ENCODE peak calls at places on chromosomes 3 and 15, in seven cellular contexts. U, W, G, T, C, S and N are unnamed samples.

GRCh38 chr15:55907797-55908196 is 85.6 kb downstream of the NEDD4 start:
- DNase-seq in U (no peak), W (no peak), G (no peak), T (no peak), C (no peak), S (no peak), N (no peak)

GRCh38 chr3:46880884-46881818 is 3.6 kb downstream of the PTH1R start:
- DNase-seq in U (no peak), W (no peak), G (no peak), T (no peak), C (no peak), S (no peak), N (peak; percentile 85)

GRCh38 chr3:27079427-27080105 is 289.6 kb downstream of the NEK10 start:
- DNase-seq in U (no peak), W (no peak), G (no peak), T (no peak), C (no peak), S (no peak), N (no peak)

GRCh38 chr15:60905587-60905986 is 323.5 kb downstream of the RORA start:
- DNase-seq in U (no peak), W (no peak), G (peak; percentile 43), T (no peak), C (no peak), S (peak; percentile 29), N (peak; percentile 55)

GRCh38 chr3:184591789-184592188 is 30.2 kb downstream of the EPHB3 start:
- DNase-seq in U (no peak), W (no peak), G (peak; percentile 50), T (no peak), C (no peak), S (no peak), N (no peak)

GRCh38 chr3:143119974-143120715 is 574 bp downstream of the CHST2 start:
- DNase-seq in U (peak; percentile 39), W (peak; percentile 22), G (peak; percentile 75), T (no peak), C (no peak), S (no peak), N (no peak)

GRCh38 chr3:62562017-62562416 is 188.7 kb upstream of the FEZF2 start:
- DNase-seq in U (no peak), W (no peak), G (no peak), T (no peak), C (no peak), S (no peak), N (no peak)

GRCh38 chr15:51982013-51982769 is 10.6 kb upstream of the LEO1 start:
- DNase-seq in U (no peak), W (no peak), G (peak; percentile 90), T (no peak), C (no peak), S (peak; percentile 88), N (no peak)

GRCh38 chr3:183590442-183590841 is 34.9 kb upstream of the KLHL6 start:
- DNase-seq in U (no peak), W (no peak), G (no peak), T (no peak), C (no peak), S (no peak), N (no peak)

GRCh38 chr15:63978511-63979226 is 67.6 kb downstream of the DAPK2 start:
- DNase-seq in U (no peak), W (no peak), G (no peak), T (no peak), C (peak; percentile 56), S (no peak), N (no peak)

GRCh38 chr3:126352476-126353454 is 4.4 kb downstream of the KLF15 start:
- DNase-seq in U (no peak), W (no peak), G (no peak), T (peak; percentile 21), C (no peak), S (peak; percentile 2), N (peak; percentile 88)

GRCh38 chr3:106836906-106837305 is 540.3 kb upstream of the CCDC54 start:
- DNase-seq in U (no peak), W (no peak), G (no peak), T (no peak), C (no peak), S (no peak), N (no peak)

GRCh38 chr15:74140445-74140761 is 10.0 kb downstream of the ISLR2 start:
- DNase-seq in U (no peak), W (no peak), G (no peak), T (no peak), C (no peak), S (no peak), N (no peak)

GRCh38 chr3:111715911-111716523 is 120.9 kb upstream of the ZBED2 start:
- DNase-seq in U (no peak), W (no peak), G (peak; percentile 64), T (peak; percentile 59), C (no peak), S (peak; percentile 30), N (no peak)

GRCh38 chr3:188133219-188133618 is 20.7 kb upstream of the LPP start:
- DNase-seq in U (no peak), W (no peak), G (no peak), T (no peak), C (no peak), S (no peak), N (no peak)

GRCh38 chr15:80242132-80242769 is 9.8 kb downstream of the CTXND1 start:
- DNase-seq in U (no peak), W (no peak), G (peak; percentile 87), T (no peak), C (no peak), S (peak; percentile 65), N (no peak)

GRCh38 chr3:19652336-19652735 is 281.7 kb downstream of the EFHB start:
- DNase-seq in U (no peak), W (no peak), G (no peak), T (no peak), C (no peak), S (no peak), N (no peak)
- H3K9me3 ChIP-seq in U (no peaks in the 10 kb centered on the region), W (peaks cover 6% of the 10 kb centered on the region), G (peaks cover 12% of the 10 kb centered on the region), T (no peaks in the 10 kb centered on the region), C (no peaks in the 10 kb centered on the region), S (no peaks in the 10 kb centered on the region), N (peaks cover 4% of the 10 kb centered on the region)

DNA sequence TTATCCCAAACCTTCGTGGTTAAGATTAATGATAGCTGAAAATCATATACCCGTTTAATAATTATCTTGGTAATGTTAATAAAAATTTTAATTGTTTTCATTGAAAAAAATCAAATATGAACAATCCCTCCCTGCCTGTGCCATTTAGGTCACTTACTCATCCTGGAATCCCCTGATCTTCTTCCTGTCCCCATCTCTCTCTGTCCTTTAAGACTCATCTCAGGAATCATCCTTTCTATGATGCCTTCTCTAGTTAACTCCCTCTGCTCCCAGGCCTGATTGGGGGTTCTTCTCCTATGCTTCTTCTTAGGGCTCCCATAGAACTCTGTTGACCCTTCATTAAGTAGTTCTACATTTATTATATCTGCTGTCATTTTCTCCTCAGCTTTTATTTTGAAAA is 91.6 kb downstream of the MBNL1 start:
- DNase-seq in U (no peak), W (no peak), G (no peak), T (no peak), C (no peak), S (no peak), N (no peak)
- H3K27ac ChIP-seq in U (no peak overlapping the region), W (peak overlapping the region; percentile 57), G (no peak overlapping the region), T (no peak overlapping the region), C (no peak overlapping the region), S (no peak overlapping the region), N (no peak overlapping the region)

GRCh38 chr15:62270216-62270921 is 105.3 kb upstream of the C2CD4B start:
- DNase-seq in U (no peak), W (no peak), G (peak; percentile 17), T (no peak), C (no peak), S (no peak), N (no peak)
- H3K9me3 ChIP-seq in U (peaks cover 7% of the 10 kb centered on the region), W (peaks cover 20% of the 10 kb centered on the region), G (peaks cover 24% of the 10 kb centered on the region), T (no peaks in the 10 kb centered on the region), C (peaks cover 18% of the 10 kb centered on the region), S (no peaks in the 10 kb centered on the region), N (peaks cover 32% of the 10 kb centered on the region)

DNA sequence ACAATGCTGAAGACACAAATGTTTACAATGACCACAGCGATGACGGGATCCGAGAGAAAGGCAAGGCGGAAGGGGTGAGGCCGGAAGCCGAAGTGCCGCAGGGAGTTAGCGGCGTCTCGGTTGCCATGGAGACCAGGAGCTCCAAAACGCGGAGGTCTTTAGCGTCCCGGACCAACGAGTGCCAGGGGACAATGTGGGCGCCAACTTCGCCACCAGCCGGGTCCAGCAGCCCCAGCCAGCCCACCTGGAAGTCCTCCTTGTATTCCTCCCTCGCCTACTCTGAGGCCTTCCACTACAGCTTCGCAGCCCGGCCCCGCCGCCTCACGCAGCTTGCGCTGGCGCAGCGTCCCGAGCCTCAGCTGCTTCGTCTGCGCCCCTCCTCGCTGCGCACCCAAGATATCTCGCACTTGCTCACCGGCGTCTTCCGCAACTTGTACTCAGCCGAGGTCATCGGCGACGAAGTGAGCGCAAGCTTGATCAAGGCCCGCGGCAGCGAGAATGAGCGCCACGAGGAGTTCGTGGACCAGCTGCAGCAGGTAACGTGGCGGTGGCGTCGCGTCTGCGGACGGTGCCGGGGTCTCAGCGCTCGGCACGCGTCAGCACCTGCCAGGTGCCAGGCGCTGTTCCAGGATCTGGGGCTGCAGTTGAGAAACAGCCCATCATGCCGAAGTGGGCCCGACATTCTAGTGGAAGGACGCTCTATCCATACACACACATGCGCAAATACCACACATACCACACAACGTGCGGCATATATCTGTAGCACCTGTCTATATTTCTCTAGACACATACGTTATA is at the start of gene DLEC1:
- DNase-seq in U (peak; percentile 64), W (peak; percentile 73), G (peak; percentile 77), T (no peak), C (peak; percentile 76), S (peak; percentile 84), N (peak; percentile 91)
- H3K27ac ChIP-seq in U (no peak within 1 kb of the TSS), W (peak within 1 kb of the TSS; percentile 81), G (no peak within 1 kb of the TSS), T (no peak within 1 kb of the TSS), C (no peak within 1 kb of the TSS), S (no peak within 1 kb of the TSS), N (peak within 1 kb of the TSS; percentile 57)

GRCh38 chr3:1855836-1856235 is 242.8 kb upstream of the CNTN4 start:
- DNase-seq in U (no peak), W (no peak), G (no peak), T (no peak), C (no peak), S (no peak), N (no peak)
- H3K9me3 ChIP-seq in U (no peaks in the 10 kb centered on the region), W (no peaks in the 10 kb centered on the region), G (peaks cover 10% of the 10 kb centered on the region), T (no peaks in the 10 kb centered on the region), C (no peaks in the 10 kb centered on the region), S (no peaks in the 10 kb centered on the region), N (no peaks in the 10 kb centered on the region)